ENCODE peak calls at places on chromosomes 3 and 15, in eight cellular contexts. One of them, this sample, is unnamed.

GRCh38 chr15:96367436-96368200 is 37.1 kb downstream of the NR2F2 start:
- DNase-seq in activated T-helper 9 cell treated with anti-CD3 and anti-CD28 coated beads, Interleukin-2, amount 50 U/mL, for 16 hours: no peak
- DNase-seq in mesothelial cell of epicardium: no peak
- DNase-seq in upper lobe of right lung: no peak
- DNase-seq in left cardiac atrium: no peak
- DNase-seq in HuH-7: no peak
- DNase-seq in colonic mucosa: no peak
- DNase-seq in Caki2: no peak
- DNase-seq in this sample: no peak

GRCh38 chr3:126371096-126371705 is 14.0 kb upstream of the KLF15 start:
- DNase-seq in activated T-helper 9 cell treated with anti-CD3 and anti-CD28 coated beads, Interleukin-2, amount 50 U/mL, for 16 hours: no peak
- DNase-seq in mesothelial cell of epicardium: no peak
- DNase-seq in upper lobe of right lung: peak
- DNase-seq in left cardiac atrium: no peak
- DNase-seq in HuH-7: no peak
- DNase-seq in colonic mucosa: no peak
- DNase-seq in Caki2: no peak
- DNase-seq in this sample: peak

GRCh38 chr3:76308541-76308940 is 523.2 kb upstream of the ZNF717 start:
- DNase-seq in activated T-helper 9 cell treated with anti-CD3 and anti-CD28 coated beads, Interleukin-2, amount 50 U/mL, for 16 hours: no peak
- DNase-seq in mesothelial cell of epicardium: no peak
- DNase-seq in upper lobe of right lung: no peak
- DNase-seq in left cardiac atrium: no peak
- DNase-seq in HuH-7: no peak
- DNase-seq in colonic mucosa: no peak
- DNase-seq in Caki2: no peak
- DNase-seq in this sample: no peak

GRCh38 chr3:194707176-194707575 is 21.5 kb downstream of the FAM43A start:
- DNase-seq in activated T-helper 9 cell treated with anti-CD3 and anti-CD28 coated beads, Interleukin-2, amount 50 U/mL, for 16 hours: no peak
- DNase-seq in mesothelial cell of epicardium: no peak
- DNase-seq in upper lobe of right lung: no peak
- DNase-seq in left cardiac atrium: no peak
- DNase-seq in HuH-7: no peak
- DNase-seq in colonic mucosa: no peak
- DNase-seq in Caki2: no peak
- DNase-seq in this sample: no peak

GRCh38 chr3:128242818-128243601 is 89.7 kb downstream of the EEFSEC start:
- DNase-seq in activated T-helper 9 cell treated with anti-CD3 and anti-CD28 coated beads, Interleukin-2, amount 50 U/mL, for 16 hours: no peak
- DNase-seq in mesothelial cell of epicardium: no peak
- DNase-seq in upper lobe of right lung: no peak
- DNase-seq in left cardiac atrium: no peak
- DNase-seq in HuH-7: no peak
- DNase-seq in colonic mucosa: no peak
- DNase-seq in Caki2: no peak
- DNase-seq in this sample: no peak

GRCh38 chr15:25169318-25169717 is 214.5 kb downstream of the SNRPN start:
- DNase-seq in activated T-helper 9 cell treated with anti-CD3 and anti-CD28 coated beads, Interleukin-2, amount 50 U/mL, for 16 hours: no peak
- DNase-seq in mesothelial cell of epicardium: no peak
- DNase-seq in upper lobe of right lung: peak
- DNase-seq in left cardiac atrium: no peak
- DNase-seq in HuH-7: no peak
- DNase-seq in colonic mucosa: no peak
- DNase-seq in Caki2: no peak
- DNase-seq in this sample: peak

GRCh38 chr15:91142097-91142744 is 42.2 kb downstream of the SV2B start:
- DNase-seq in activated T-helper 9 cell treated with anti-CD3 and anti-CD28 coated beads, Interleukin-2, amount 50 U/mL, for 16 hours: no peak
- DNase-seq in mesothelial cell of epicardium: no peak
- DNase-seq in upper lobe of right lung: no peak
- DNase-seq in left cardiac atrium: no peak
- DNase-seq in HuH-7: peak
- DNase-seq in colonic mucosa: no peak
- DNase-seq in Caki2: peak
- DNase-seq in this sample: no peak

GRCh38 chr3:14274999-14275961 is 96.7 kb downstream of the LSM3 start:
- DNase-seq in activated T-helper 9 cell treated with anti-CD3 and anti-CD28 coated beads, Interleukin-2, amount 50 U/mL, for 16 hours: no peak
- DNase-seq in mesothelial cell of epicardium: no peak
- DNase-seq in upper lobe of right lung: no peak
- DNase-seq in left cardiac atrium: no peak
- DNase-seq in HuH-7: peak
- DNase-seq in colonic mucosa: no peak
- DNase-seq in Caki2: no peak
- DNase-seq in this sample: no peak

GRCh38 chr15:39204031-39204430 is 376.8 kb upstream of the THBS1 start:
- DNase-seq in activated T-helper 9 cell treated with anti-CD3 and anti-CD28 coated beads, Interleukin-2, amount 50 U/mL, for 16 hours: no peak
- DNase-seq in mesothelial cell of epicardium: no peak
- DNase-seq in upper lobe of right lung: no peak
- DNase-seq in left cardiac atrium: no peak
- DNase-seq in HuH-7: no peak
- DNase-seq in colonic mucosa: no peak
- DNase-seq in Caki2: no peak
- DNase-seq in this sample: no peak

GRCh38 chr15:23857028-23857641 is 170.0 kb upstream of the NDN start:
- DNase-seq in activated T-helper 9 cell treated with anti-CD3 and anti-CD28 coated beads, Interleukin-2, amount 50 U/mL, for 16 hours: no peak
- DNase-seq in mesothelial cell of epicardium: peak
- DNase-seq in upper lobe of right lung: no peak
- DNase-seq in left cardiac atrium: no peak
- DNase-seq in HuH-7: peak
- DNase-seq in colonic mucosa: peak
- DNase-seq in Caki2: peak
- DNase-seq in this sample: no peak

GRCh38 chr3:3881050-3881449 is 81.8 kb downstream of the LRRN1 start:
- DNase-seq in activated T-helper 9 cell treated with anti-CD3 and anti-CD28 coated beads, Interleukin-2, amount 50 U/mL, for 16 hours: no peak
- DNase-seq in mesothelial cell of epicardium: no peak
- DNase-seq in upper lobe of right lung: no peak
- DNase-seq in left cardiac atrium: no peak
- DNase-seq in HuH-7: no peak
- DNase-seq in colonic mucosa: no peak
- DNase-seq in Caki2: no peak
- DNase-seq in this sample: no peak

GRCh38 chr15:25054329-25054728 is 99.5 kb downstream of the SNRPN start:
- DNase-seq in activated T-helper 9 cell treated with anti-CD3 and anti-CD28 coated beads, Interleukin-2, amount 50 U/mL, for 16 hours: no peak
- DNase-seq in mesothelial cell of epicardium: no peak
- DNase-seq in upper lobe of right lung: no peak
- DNase-seq in left cardiac atrium: no peak
- DNase-seq in HuH-7: no peak
- DNase-seq in colonic mucosa: no peak
- DNase-seq in Caki2: no peak
- DNase-seq in this sample: no peak

GRCh38 chr3:52022323-52023100 is 26.8 kb upstream of the RPL29 start:
- DNase-seq in activated T-helper 9 cell treated with anti-CD3 and anti-CD28 coated beads, Interleukin-2, amount 50 U/mL, for 16 hours: no peak
- DNase-seq in mesothelial cell of epicardium: no peak
- DNase-seq in upper lobe of right lung: peak
- DNase-seq in left cardiac atrium: peak
- DNase-seq in HuH-7: peak
- DNase-seq in colonic mucosa: no peak
- DNase-seq in Caki2: no peak
- DNase-seq in this sample: no peak

This sample was measured in sigmoid colon.